ENCODE peak calls at places on chromosome 10, in nine cellular contexts. Y is cardiac fibroblast, D is foreskin fibroblast, S is neural progenitor cell, O is uterus, U is heart right ventricle, B is fibroblast of lung, M is IMR-90, Q is K562. G is an unnamed sample.

GRCh38 chr10:91974960-91975359 is 51.4 kb downstream of the BTAF1 start:
- DNase-seq in D (peak; percentile 75), M (peak; percentile 80), B (peak; percentile 56), O (no peak), S (no peak), Y (peak; percentile 82), U (no peak), Q (no peak), G (peak; percentile 5)

GRCh38 chr10:60114765-60115586 is 208.6 kb upstream of the CCDC6 start:
- DNase-seq in Y (peak; percentile 92), D (peak; percentile 87), S (peak; percentile 74), Q (peak; percentile 19), U (no peak), B (peak; percentile 85), M (peak; percentile 69), O (no peak), G (peak; percentile 43)

GRCh38 chr10:116829711-116830110 is 19.6 kb upstream of the ENO4 start:
- DNase-seq in M (no peak), B (no peak), U (no peak), D (no peak), S (no peak), Q (no peak), Y (no peak), O (no peak), G (no peak)

GRCh38 chr10:96440257-96441125 is 73.2 kb downstream of the TLL2 start:
- DNase-seq in U (peak; percentile 38), B (no peak), S (no peak), D (no peak), O (no peak), Q (no peak), M (no peak), Y (no peak), G (no peak)

GRCh38 chr10:83612050-83612449 is 527.3 kb upstream of the GHITM start:
- DNase-seq in O (no peak), S (no peak), Y (peak; percentile 90), D (peak; percentile 45), M (peak; percentile 50), U (no peak), B (peak; percentile 62), Q (no peak), G (peak; percentile 53)

GRCh38 chr10:132455986-132456847 is 59.2 kb downstream of the PWWP2B start:
- DNase-seq in S (no peak), M (no peak), D (no peak), Y (no peak), U (no peak), O (no peak), Q (no peak), B (no peak), G (no peak)

GRCh38 chr10:113895018-113895417 is 40.6 kb downstream of the NHLRC2 start:
- DNase-seq in U (no peak), Q (no peak), B (peak; percentile 7), D (peak; percentile 73), Y (peak; percentile 73), O (no peak), S (no peak), M (peak; percentile 47), G (no peak)

GRCh38 chr10:15478429-15478828 is 107.3 kb upstream of the FAM171A1 start:
- DNase-seq in B (no peak), Y (no peak), Q (no peak), U (no peak), D (no peak), O (no peak), M (no peak), S (peak; percentile 55), G (no peak)

GRCh38 chr10:70672165-70672992 is at the start of gene ADAMTS14:
- DNase-seq in S (peak; percentile 80), Q (peak; percentile 97), Y (peak; percentile 47), U (no peak), O (no peak), B (peak; percentile 55), M (no peak), D (peak; percentile 73), G (no peak)

GRCh38 chr10:126520918-126521317 is 132.6 kb upstream of the ADAM12 start:
- DNase-seq in U (no peak), M (no peak), Y (no peak), S (no peak), B (no peak), O (no peak), D (no peak), Q (no peak), G (no peak)
- TF ChIP-seq CTCF in U (no peak), M (no peak), Y (no peak), S (no peak), B (no peak), O (no peak), D (no peak), Q (no peak), G (no peak)

DNA sequence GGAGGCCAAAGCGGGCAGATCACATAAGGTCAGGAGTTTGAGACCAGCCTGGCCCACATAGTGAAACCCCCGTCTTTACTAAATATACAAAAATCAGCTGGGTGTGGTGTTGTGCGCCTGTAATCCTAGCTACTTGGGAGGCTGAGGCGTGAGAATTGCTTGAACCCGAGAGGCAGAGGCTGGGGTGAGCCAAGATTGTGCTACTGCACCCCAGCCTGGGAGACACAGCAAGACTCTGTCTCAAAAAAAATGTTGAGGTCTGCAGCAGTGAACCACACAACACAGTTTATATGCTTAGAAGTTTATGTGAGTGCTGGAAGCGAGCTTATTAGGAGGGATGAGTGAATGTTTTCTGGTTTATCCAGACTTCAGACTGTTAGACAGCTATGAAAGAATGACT is 10.4 kb downstream of the LHPP start:
- DNase-seq in M (no peak), B (no peak), Y (no peak), U (no peak), S (no peak), O (no peak), D (no peak), Q (no peak), G (no peak)
- H3K4me3 ChIP-seq in M (no peak overlapping the region), B (no peak overlapping the region), Y (no peak overlapping the region), U (no peak overlapping the region), S (no peak overlapping the region), O (no peak overlapping the region), D (no peak overlapping the region), Q (no peak overlapping the region), G (no peak overlapping the region)

GRCh38 chr10:103397191-103397825 is 882 bp downstream of the PDCD11 start:
- DNase-seq in B (no peak), O (no peak), D (peak; percentile 23), M (no peak), Y (peak; percentile 8), U (no peak), S (no peak), Q (no peak), G (no peak)

GRCh38 chr10:103394180-103394579 is 2.1 kb downstream of the ATP5MK start:
- DNase-seq in M (no peak), O (no peak), Y (peak; percentile 18), D (no peak), S (no peak), U (no peak), B (no peak), Q (peak; percentile 38), G (no peak)

GRCh38 chr10:103395754-103396066 is 565 bp downstream of the ATP5MK start:
- DNase-seq in U (no peak), M (peak; percentile 7), O (no peak), Q (no peak), S (peak; percentile 44), Y (peak; percentile 27), D (peak; percentile 36), B (peak; percentile 25), G (no peak)

GRCh38 chr10:103396789-103397087 is 312 bp downstream of the PDCD11 start:
- DNase-seq in Q (no peak), O (no peak), D (no peak), S (no peak), M (no peak), Y (no peak), B (no peak), U (no peak), G (no peak)

GRCh38 chr10:103396067-103396788 is at the start of the genes ATP5MK and PDCD11:
- DNase-seq in M (peak; percentile 98), O (peak; percentile 97), Q (peak; percentile 86), U (peak; percentile 99), D (peak; percentile 99), B (peak; percentile 96), S (peak; percentile 98), Y (peak; percentile 98), G (peak; percentile 86)
- TF ChIP-seq CTCF in M (peak; percentile 36), O (no peak), Q (peak; percentile 36), U (peak; percentile 25), D (peak; percentile 9), B (peak; percentile 12), S (peak; percentile 28), Y (peak; percentile 31), G (peak; percentile 18)

DNA sequence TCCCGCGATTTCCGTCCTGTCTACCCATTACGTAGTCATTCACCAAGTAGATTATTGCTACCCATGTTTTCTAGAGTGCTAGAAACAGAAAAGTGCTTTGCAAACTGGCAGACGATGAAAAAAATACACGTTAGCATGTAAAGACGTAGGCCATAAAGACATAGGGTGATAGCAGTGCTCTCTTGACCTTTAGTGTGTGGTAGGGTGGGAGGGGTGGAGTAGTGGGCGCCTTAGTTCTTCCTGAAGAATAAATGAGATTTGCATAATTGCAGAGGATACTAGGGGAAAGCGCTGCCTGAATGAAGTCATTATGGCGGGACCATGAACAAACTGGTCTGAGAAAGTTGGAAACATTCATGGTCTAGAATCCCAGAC is 948 bp downstream of the ZNF485 start:
- DNase-seq in B (no peak), Y (no peak), M (no peak), Q (peak; percentile 32), S (no peak), O (no peak), D (no peak), U (no peak), G (no peak)
- H3K4me3 ChIP-seq in B (peak overlapping the region; percentile 73), Y (peak overlapping the region; percentile 78), M (no peak overlapping the region), Q (peak overlapping the region; percentile 75), S (peak overlapping the region; percentile 61), O (peak overlapping the region; percentile 93), D (peak overlapping the region; percentile 75), U (peak overlapping the region; percentile 91), G (peak overlapping the region; percentile 86)

G was measured in AG09309.